ENCODE peak calls at places on chromosomes 4 and X, in six cellular contexts. L is OCI-LY7; Z is CD8-positive, alpha-beta memory T cell; N is A673; W is IMR-90; O is Peyer's patch. F is an unnamed sample. For H3K4me1 and H3K36me3, the result is how much of the 10 kb centered on the place peaks cover.

GRCh38 chrX:146581981-146582712 is 227.4 kb upstream of the CXorf51B start:
- DNase-seq in L (no peak), Z (no peak), N (no peak), W (no peak), O (no peak), F (no peak)

GRCh38 chr4:54539500-54540029 is 118.2 kb upstream of the KIT start:
- DNase-seq in L (no peak), Z (no peak), N (peak), W (peak), O (no peak), F (peak)

GRCh38 chrX:155880586-155881157 is 473 bp upstream of the VAMP7 start:
- DNase-seq in L (no peak), Z (no peak), N (no peak), W (no peak), O (no peak), F (no peak)

GRCh38 chr4:3328814-3329663 is 36.2 kb downstream of the RGS12 start:
- DNase-seq in L (no peak), Z (no peak), N (no peak), W (no peak), O (no peak), F (no peak)

GRCh38 chrX:34849371-34849770 is 93.2 kb upstream of the FAM47B start:
- DNase-seq in L (no peak), Z (no peak), N (no peak), W (peak), O (no peak), F (no peak)

GRCh38 chrX:8987672-8988250 is 46.2 kb downstream of the FAM9B start:
- DNase-seq in L (peak), Z (peak), N (no peak), W (no peak), O (peak), F (no peak)

GRCh38 chr4:85747871-85748491 is 273.0 kb downstream of the ARHGAP24 start:
- DNase-seq in L (peak), Z (no peak), N (peak), W (peak), O (peak), F (peak)

GRCh38 chr4:188218392-188218791 is 79.2 kb downstream of the TRIML1 start:
- DNase-seq in L (no peak), Z (no peak), N (no peak), W (no peak), O (no peak), F (no peak)

GRCh38 chr4:177400030-177400429 is 42.2 kb downstream of the AGA start:
- DNase-seq in L (no peak), Z (no peak), N (no peak), W (peak), O (no peak), F (no peak)

GRCh38 chr4:170030121-170030520 is 3.9 kb upstream of the MFAP3L start:
- DNase-seq in L (no peak), Z (no peak), N (no peak), W (no peak), O (no peak), F (no peak)

GRCh38 chr4:153713840-153714239 is 29.8 kb downstream of the TLR2 start:
- DNase-seq in L (no peak), Z (no peak), N (no peak), W (peak), O (no peak), F (no peak)

GRCh38 chrX:18353931-18354368 is 538 bp downstream of the SCML2 start:
- DNase-seq in L (peak), Z (peak), N (peak), W (no peak), O (no peak), F (peak)

GRCh38 chr4:125979868-125980412 is 665.2 kb downstream of the FAT4 start:
- DNase-seq in L (no peak), Z (no peak), N (no peak), W (no peak), O (no peak), F (no peak)

GRCh38 chr4:66433706-66434105 is 763.4 kb upstream of the EPHA5 start:
- DNase-seq in L (no peak), Z (no peak), N (no peak), W (no peak), O (no peak), F (no peak)

GRCh38 chrX:46165411-46165810 is 379.8 kb downstream of the ZNF674 start:
- DNase-seq in L (no peak), Z (no peak), N (no peak), W (peak), O (no peak), F (no peak)

GRCh38 chr4:1092026-1092982 is 21.1 kb downstream of the RNF212 start:
- DNase-seq in L (peak), Z (no peak), N (no peak), W (no peak), O (no peak), F (no peak)

GRCh38 chr4:67892905-67893304 is 9.1 kb upstream of the TMPRSS11D start:
- DNase-seq in L (no peak), Z (no peak), N (no peak), W (no peak), O (no peak), F (no peak)

GRCh38 chr4:31793907-31794306 is 1073.7 kb downstream of the PCDH7 start:
- DNase-seq in L (no peak), Z (no peak), N (no peak), W (no peak), O (no peak), F (no peak)

GRCh38 chr4:107951551-107951950 is 20.2 kb downstream of the CYP2U1 start:
- DNase-seq in L (no peak), Z (no peak), N (no peak), W (peak), O (no peak), F (no peak)

GRCh38 chrX:101117701-101118100 is 19.7 kb downstream of the CENPI start:
- DNase-seq in L (no peak), Z (no peak), N (no peak), W (peak), O (no peak), F (no peak)

GRCh38 chrX:30735839-30736238 is 82.6 kb downstream of the GK start:
- DNase-seq in L (peak), Z (peak), N (peak), W (peak), O (peak), F (no peak)

GRCh38 chrX:154483325-154483724 is 3.1 kb downstream of the UBL4A start:
- DNase-seq in L (no peak), Z (no peak), N (no peak), W (no peak), O (no peak), F (no peak)

GRCh38 chrX:154485150-154486051 is 1.0 kb downstream of the UBL4A start:
- DNase-seq in L (no peak), Z (no peak), N (no peak), W (no peak), O (no peak), F (no peak)

GRCh38 chrX:154482786-154483185 is 3.6 kb downstream of the UBL4A start:
- DNase-seq in L (no peak), Z (no peak), N (no peak), W (no peak), O (no peak), F (no peak)

GRCh38 chrX:154486052-154486395 is 391 bp downstream of the UBL4A start:
- DNase-seq in L (peak), Z (peak), N (no peak), W (no peak), O (no peak), F (peak)

DNA sequence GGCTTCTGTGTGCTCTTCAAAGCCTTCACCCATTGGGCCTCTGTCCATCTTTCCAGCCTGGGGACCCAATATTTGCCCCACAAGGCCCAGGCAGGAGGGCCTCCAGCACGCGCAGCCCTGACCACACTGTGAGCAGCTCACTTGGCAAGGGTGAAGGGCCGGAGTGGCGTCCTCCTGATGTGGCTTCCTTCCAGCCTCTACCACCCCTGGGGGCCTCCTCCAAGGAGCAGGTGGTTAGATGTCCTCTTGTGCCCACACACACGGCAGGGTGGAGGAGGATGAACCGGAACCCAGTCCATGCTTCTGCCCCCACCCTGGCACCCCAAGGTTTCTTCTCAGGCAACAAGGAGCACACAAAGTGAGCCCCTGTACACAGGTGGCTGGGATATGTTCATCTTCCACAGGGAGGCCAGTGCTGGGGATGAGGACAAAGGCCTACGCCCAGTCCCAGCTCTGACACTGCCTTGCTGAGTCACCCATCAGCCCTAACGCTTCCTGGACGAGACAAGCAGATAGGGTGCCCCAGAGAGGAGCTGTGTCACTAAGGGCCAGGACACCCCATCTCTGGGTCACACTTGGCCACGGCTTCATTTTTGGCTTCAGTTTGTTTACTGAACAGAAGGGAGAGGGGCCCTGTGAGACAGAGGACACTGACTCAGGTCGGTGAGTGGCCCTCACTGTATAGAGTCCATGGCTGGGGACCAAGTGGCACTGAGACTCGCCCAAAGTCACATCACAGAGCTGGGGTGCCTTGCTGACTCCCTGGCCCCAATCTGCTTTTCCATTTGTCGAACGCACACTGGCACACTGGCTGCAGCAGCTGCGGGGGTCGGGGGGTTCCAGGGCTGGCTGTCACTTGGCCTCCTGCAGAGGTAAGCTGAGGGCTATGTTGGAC is 1.9 kb downstream of the UBL4A start:
- DNase-seq in L (no peak), Z (no peak), N (no peak), W (no peak), O (no peak), F (no peak)
- H3K4me1 ChIP-seq in L (half or more), Z (under half), N (under half), W (under half), O (under half), F (under half)

GRCh38 chr4:17096692-17097091 is 198.2 kb upstream of the LDB2 start:
- DNase-seq in L (no peak), Z (no peak), N (no peak), W (peak), O (no peak), F (no peak)

GRCh38 chr4:17097369-17097768 is 198.9 kb upstream of the LDB2 start:
- DNase-seq in L (no peak), Z (no peak), N (peak), W (no peak), O (no peak), F (no peak)

GRCh38 chr4:17095771-17096170 is 197.3 kb upstream of the LDB2 start:
- DNase-seq in L (no peak), Z (no peak), N (peak), W (no peak), O (no peak), F (no peak)

GRCh38 chr4:17098401-17098800 is 200.0 kb upstream of the LDB2 start:
- DNase-seq in L (no peak), Z (no peak), N (peak), W (no peak), O (no peak), F (no peak)

GRCh38 chr4:17098946-17099345 is 200.5 kb upstream of the LDB2 start:
- DNase-seq in L (no peak), Z (no peak), N (peak), W (no peak), O (no peak), F (no peak)
- H3K36me3 ChIP-seq in L (under half), Z (under half), N (under half), W (under half), O (under half), F (under half)

DNA sequence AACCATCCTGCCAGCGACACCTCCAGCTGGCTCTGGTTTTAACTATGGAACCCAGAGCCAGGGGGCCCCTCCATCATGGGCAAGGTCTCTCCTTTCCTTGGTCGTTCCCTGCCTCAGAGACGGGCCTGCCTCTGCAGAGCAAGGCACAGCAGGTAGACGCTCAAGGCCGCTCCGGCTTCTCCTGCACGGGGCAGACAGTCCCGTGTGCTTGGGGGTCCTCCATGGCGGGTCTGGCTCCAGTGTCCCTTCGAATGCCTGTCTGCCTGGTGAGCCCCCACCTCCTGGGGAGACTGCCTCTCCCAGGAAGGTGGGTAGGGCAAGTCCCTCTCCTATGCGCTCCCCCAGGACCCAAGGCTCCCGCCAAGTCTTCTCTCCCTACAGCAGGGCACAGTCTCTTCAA is 71.5 kb downstream of the ACOX3 start:
- DNase-seq in L (no peak), Z (no peak), N (no peak), W (no peak), O (no peak), F (no peak)
- H3K4me1 ChIP-seq in L (under half), Z (under half), N (under half), W (under half), O (under half), F (under half)

GRCh38 chr4:147638365-147638764 is 21.2 kb downstream of the TMEM184C start:
- DNase-seq in L (no peak), Z (no peak), N (no peak), W (no peak), O (no peak), F (no peak)
- H3K36me3 ChIP-seq in L (half or more), Z (under half), N (under half), W (under half), O (half or more), F (under half)

GRCh38 chr4:142356118-142356759 is 489.9 kb downstream of the INPP4B start:
- DNase-seq in L (no peak), Z (no peak), N (no peak), W (no peak), O (no peak), F (no peak)
- H3K4me1 ChIP-seq in L (under half), Z (half or more), N (under half), W (under half), O (under half), F (under half)

DNA sequence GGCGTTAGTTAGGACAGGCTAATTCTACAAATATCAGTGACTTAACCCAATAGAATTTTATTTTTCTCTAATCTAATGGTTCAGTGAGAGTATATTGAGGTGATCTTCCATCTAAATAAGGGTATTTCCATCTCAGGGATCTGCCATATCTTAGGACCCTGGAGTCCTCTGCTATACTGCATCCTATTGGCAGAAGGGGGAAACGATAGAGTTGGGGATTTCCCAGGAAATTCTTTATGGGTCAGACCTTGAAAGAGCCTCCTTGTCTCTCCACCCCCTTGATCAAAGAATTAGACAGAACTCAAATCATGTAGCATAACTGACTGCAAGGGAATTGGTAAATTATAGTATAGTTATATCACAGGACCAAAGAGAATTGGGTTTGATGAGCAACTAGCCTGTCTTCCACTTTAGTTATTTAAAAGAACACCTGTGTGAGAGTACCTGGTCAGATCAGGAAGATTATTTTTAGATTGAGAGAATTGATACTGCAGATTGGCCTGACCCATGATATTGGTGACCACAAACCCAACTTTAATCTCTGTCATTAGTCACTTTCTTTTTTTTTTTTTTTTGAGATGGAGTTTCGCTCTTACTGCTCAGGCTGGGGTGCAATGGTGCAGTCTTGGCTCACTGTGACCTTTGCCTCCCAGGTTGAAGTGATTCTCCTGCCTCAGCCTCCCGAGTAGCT is 25.6 kb downstream of the SMARCA5 start:
- DNase-seq in L (no peak), Z (no peak), N (no peak), W (no peak), O (no peak), F (no peak)
- H3K36me3 ChIP-seq in L (half or more), Z (half or more), N (half or more), W (under half), O (half or more), F (under half)

GRCh38 chr4:5932021-5932553 is 39.2 kb upstream of the CRMP1 start:
- DNase-seq in L (no peak), Z (no peak), N (no peak), W (no peak), O (no peak), F (no peak)
- H3K4me1 ChIP-seq in L (under half), Z (under half), N (under half), W (under half), O (under half), F (under half)

DNA sequence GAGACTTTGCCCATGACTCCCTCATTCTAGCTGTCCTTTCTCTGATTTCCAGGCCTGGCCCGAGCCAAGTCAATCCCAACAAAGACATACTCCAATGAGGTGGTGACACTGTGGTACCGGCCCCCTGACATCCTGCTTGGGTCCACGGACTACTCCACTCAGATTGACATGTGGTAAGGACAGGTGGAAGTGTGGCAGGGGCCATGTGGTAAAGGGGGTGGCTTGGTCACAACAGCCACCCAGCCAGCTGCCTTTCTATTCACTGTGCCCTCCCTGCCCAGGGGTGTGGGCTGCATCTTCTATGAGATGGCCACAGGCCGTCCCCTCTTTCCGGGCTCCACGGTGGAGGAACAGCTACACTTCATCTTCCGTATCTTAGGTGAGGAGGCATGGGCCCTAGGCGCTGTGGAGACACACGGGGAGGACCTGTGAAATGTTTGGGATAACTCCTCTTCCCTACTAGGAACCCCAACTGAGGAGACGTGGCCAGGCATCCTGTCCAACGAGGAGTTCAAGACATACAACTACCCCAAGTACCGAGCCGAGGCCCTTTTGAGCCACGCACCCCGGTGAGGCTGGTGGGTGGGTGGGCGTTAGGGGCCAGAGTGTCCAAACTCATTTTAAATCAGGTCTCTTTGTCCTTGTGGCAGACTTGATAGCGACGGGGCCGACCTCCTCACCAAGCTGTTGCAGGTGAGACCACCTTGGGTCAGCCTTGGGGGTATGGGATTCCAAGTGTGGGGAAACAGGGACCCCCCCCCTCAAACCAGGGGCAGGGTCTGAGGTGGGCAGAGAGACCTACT is 6.1 kb upstream of the USP11 start:
- DNase-seq in L (no peak), Z (no peak), N (no peak), W (no peak), O (no peak), F (no peak)
- H3K36me3 ChIP-seq in L (half or more), Z (under half), N (half or more), W (half or more), O (half or more), F (under half)

DNA sequence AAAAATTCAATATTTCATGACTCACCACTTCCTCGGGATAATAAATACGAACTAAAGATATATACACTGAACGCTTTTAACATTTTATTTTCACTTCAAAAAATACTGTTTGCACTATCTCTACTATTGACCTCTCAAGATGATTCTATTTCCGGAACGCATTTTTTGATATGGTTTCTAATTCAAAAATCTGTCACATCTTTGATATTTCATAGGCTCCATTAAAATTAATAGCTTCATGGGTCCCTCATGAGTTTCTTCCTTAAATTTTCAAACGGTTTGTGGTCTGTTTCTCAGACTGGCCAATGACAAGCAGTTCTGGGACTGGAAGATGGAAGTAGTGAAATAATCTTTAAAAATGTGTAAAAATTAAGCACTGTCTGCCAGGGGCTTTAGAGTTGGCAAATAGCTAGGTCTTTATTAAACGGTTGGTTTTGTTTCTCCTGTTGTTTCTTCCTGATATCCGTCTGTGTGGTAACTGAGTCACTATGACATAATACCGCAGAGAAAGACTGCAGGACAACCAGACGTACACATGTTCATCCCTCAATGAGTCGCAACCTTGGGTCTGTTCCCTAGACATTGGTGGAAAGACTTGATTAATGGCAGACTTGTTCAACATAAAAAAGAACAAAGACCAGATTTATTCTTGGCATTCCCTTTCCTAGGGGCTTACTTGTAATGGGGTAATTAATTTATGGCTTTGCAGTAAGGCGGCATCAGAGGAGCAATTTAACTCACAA is 133.8 kb downstream of the PALLD start:
- DNase-seq in L (no peak), Z (no peak), N (peak), W (peak), O (no peak), F (no peak)
- H3K4me1 ChIP-seq in L (under half), Z (under half), N (under half), W (under half), O (under half), F (under half)